ENCODE peak calls at places on chromosomes 16 and 17, in eight cellular contexts. Y, D, I, K, Q, X, C and H are unnamed samples. For H3K36me3, the result is how much of the 10 kb centered on the place peaks cover.

GRCh38 chr17:42182927-42183734 is 2.1 kb downstream of the HCRT start:
- DNase-seq in Y (peak), D (no peak), I (no peak), K (no peak), Q (peak), X (no peak), C (peak), H (peak)

GRCh38 chr17:68200689-68201424 is 47.0 kb upstream of the AMZ2 start:
- DNase-seq in Y (peak), D (peak), I (peak), K (peak), Q (peak), X (peak), C (peak), H (peak)

GRCh38 chr17:58688521-58688920 is 3.3 kb downstream of the TEX14 start:
- DNase-seq in Y (no peak), D (no peak), I (no peak), K (no peak), Q (no peak), X (no peak), C (no peak), H (no peak)

GRCh38 chr17:45314761-45315549 is 1.9 kb downstream of the MAP3K14 start:
- DNase-seq in Y (no peak), D (no peak), I (no peak), K (no peak), Q (peak), X (no peak), C (no peak), H (no peak)

GRCh38 chr17:71304498-71305158 is 816.2 kb upstream of the SOX9 start:
- DNase-seq in Y (no peak), D (no peak), I (no peak), K (no peak), Q (no peak), X (no peak), C (peak), H (no peak)

GRCh38 chr17:29061036-29061435 is 18.1 kb downstream of the PIPOX start:
- DNase-seq in Y (peak), D (no peak), I (no peak), K (no peak), Q (no peak), X (no peak), C (peak), H (no peak)

GRCh38 chr17:48231995-48232729 is 124.6 kb downstream of the SNX11 start:
- DNase-seq in Y (no peak), D (no peak), I (no peak), K (no peak), Q (no peak), X (no peak), C (no peak), H (no peak)

GRCh38 chr16:80015566-80015965 is 415.0 kb upstream of the MAF start:
- DNase-seq in Y (no peak), D (no peak), I (no peak), K (no peak), Q (no peak), X (no peak), C (no peak), H (no peak)

GRCh38 chr16:57039148-57039812 is 49.9 kb downstream of the NLRC5 start:
- DNase-seq in Y (no peak), D (no peak), I (no peak), K (no peak), Q (peak), X (no peak), C (peak), H (no peak)

GRCh38 chr16:2514333-2515179 is 804 bp downstream of the ATP6V0C start:
- DNase-seq in Y (no peak), D (no peak), I (peak), K (no peak), Q (no peak), X (peak), C (no peak), H (no peak)

GRCh38 chr17:32976131-32976530 is 15.5 kb upstream of the SPACA3 start:
- DNase-seq in Y (no peak), D (no peak), I (no peak), K (no peak), Q (no peak), X (peak), C (no peak), H (no peak)

GRCh38 chr16:23145608-23146007 is 3.6 kb downstream of the USP31 start:
- DNase-seq in Y (no peak), D (no peak), I (no peak), K (no peak), Q (peak), X (no peak), C (peak), H (peak)

GRCh38 chr17:3762922-3763776 is 37.8 kb downstream of the ITGAE start:
- DNase-seq in Y (no peak), D (no peak), I (no peak), K (no peak), Q (no peak), X (no peak), C (no peak), H (no peak)

GRCh38 chr17:44900894-44901293 is 1.6 kb upstream of the EFTUD2 start:
- DNase-seq in Y (no peak), D (no peak), I (no peak), K (no peak), Q (peak), X (no peak), C (peak), H (peak)

GRCh38 chr16:30092373-30093010 is 768 bp upstream of the TBX6 start:
- DNase-seq in Y (peak), D (peak), I (peak), K (peak), Q (peak), X (peak), C (peak), H (peak)

GRCh38 chr17:7173687-7174602 is 5.2 kb downstream of the ASGR1 start:
- DNase-seq in Y (no peak), D (peak), I (peak), K (peak), Q (peak), X (peak), C (peak), H (peak)

GRCh38 chr16:49652441-49653175 is 203.3 kb downstream of the ZNF423 start:
- DNase-seq in Y (no peak), D (peak), I (no peak), K (peak), Q (no peak), X (no peak), C (peak), H (peak)

GRCh38 chr17:37400505-37400904 is 6.1 kb downstream of the ACACA start:
- DNase-seq in Y (no peak), D (no peak), I (no peak), K (no peak), Q (no peak), X (no peak), C (no peak), H (no peak)

GRCh38 chr16:15966420-15967222 is 17.2 kb downstream of the ABCC1 start:
- DNase-seq in Y (no peak), D (peak), I (no peak), K (no peak), Q (peak), X (peak), C (peak), H (no peak)

GRCh38 chr16:65832269-65832668 is 534.2 kb upstream of the CDH5 start:
- DNase-seq in Y (no peak), D (no peak), I (no peak), K (no peak), Q (no peak), X (no peak), C (no peak), H (no peak)

GRCh38 chr17:44146375-44147346 is 4.9 kb downstream of the HROB start:
- DNase-seq in Y (no peak), D (no peak), I (no peak), K (no peak), Q (no peak), X (no peak), C (no peak), H (no peak)

GRCh38 chr17:63916566-63917185 is 2.0 kb downstream of the GH1 start:
- DNase-seq in Y (no peak), D (no peak), I (no peak), K (no peak), Q (no peak), X (peak), C (no peak), H (no peak)

GRCh38 chr17:32271844-32272243 is 6.2 kb downstream of the RHBDL3 start:
- DNase-seq in Y (no peak), D (no peak), I (no peak), K (no peak), Q (no peak), X (no peak), C (no peak), H (no peak)

GRCh38 chr17:11990363-11990983 is 6.8 kb downstream of the ZNF18 start:
- DNase-seq in Y (no peak), D (no peak), I (no peak), K (no peak), Q (no peak), X (no peak), C (no peak), H (no peak)

GRCh38 chr16:86398622-86399021 is 111.7 kb upstream of the FOXF1 start:
- DNase-seq in Y (no peak), D (no peak), I (no peak), K (no peak), Q (peak), X (no peak), C (peak), H (no peak)

GRCh38 chr17:74769266-74769855 is 6.8 kb downstream of the NAT9 start:
- DNase-seq in Y (no peak), D (no peak), I (no peak), K (no peak), Q (no peak), X (no peak), C (no peak), H (no peak)

GRCh38 chr16:30931068-30931655 is 7.8 kb downstream of the FBXL19 start:
- DNase-seq in Y (no peak), D (no peak), I (no peak), K (no peak), Q (no peak), X (no peak), C (no peak), H (no peak)

GRCh38 chr17:59357219-59357699 is 25.8 kb downstream of the YPEL2 start:
- DNase-seq in Y (no peak), D (no peak), I (no peak), K (no peak), Q (no peak), X (no peak), C (peak), H (no peak)

GRCh38 chr17:2964370-2964769 is 99.0 kb downstream of the OR1D5 start:
- DNase-seq in Y (no peak), D (no peak), I (no peak), K (no peak), Q (no peak), X (no peak), C (no peak), H (no peak)

GRCh38 chr16:57801856-57802634 is at the start of gene KIFC3:
- DNase-seq in Y (peak), D (peak), I (peak), K (peak), Q (peak), X (peak), C (peak), H (peak)

DNA sequence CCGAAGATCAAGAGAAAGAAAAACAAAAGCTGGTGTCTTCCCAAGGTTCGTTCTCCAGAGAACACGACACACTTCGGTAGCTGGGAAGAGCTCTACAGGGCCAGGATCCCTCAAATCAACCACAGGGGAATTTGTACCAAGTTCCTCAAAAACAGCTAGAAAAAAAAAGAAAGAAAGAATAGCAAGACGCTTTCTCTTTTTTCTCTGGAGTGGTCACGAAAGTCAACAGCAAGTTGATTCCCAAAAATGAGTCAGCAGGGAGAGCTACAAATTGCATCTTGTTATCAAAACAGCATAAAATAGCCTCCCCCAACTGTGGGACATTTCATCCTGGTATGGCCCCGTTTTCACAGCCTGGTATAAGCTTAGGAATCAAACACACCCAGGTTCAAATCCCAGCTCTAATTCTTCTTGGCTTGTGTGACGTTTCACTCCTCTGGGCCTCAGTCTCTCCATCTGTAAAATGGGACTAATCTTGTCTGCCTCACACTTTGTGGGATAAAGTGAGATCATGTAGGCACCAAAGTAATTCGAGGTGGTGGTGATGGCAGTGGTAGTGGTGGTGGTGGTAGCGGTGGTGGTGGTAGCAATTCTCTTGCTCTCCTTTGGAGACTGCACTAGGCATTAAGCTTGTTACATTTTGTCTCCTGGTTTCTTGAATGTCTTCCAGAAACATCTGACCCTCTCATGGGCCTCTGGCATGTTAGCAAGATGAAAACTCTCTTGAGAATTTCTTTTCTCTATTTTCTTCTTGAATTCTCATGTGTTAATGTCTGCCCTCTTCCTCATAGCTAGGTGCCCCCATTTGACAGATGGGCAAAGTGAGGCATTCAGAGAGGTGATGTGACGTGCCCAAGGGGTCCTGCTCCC is 988 bp upstream of the IL21R start:
- DNase-seq in Y (no peak), D (no peak), I (no peak), K (no peak), Q (no peak), X (no peak), C (peak), H (no peak)
- H3K4me3 ChIP-seq in Y (no peak), D (no peak), I (no peak), K (no peak), Q (no peak), X (no peak), C (no peak), H (no peak)

GRCh38 chr16:11977206-11978041 is 890 bp downstream of the SNX29 start:
- DNase-seq in Y (peak), D (peak), I (peak), K (no peak), Q (peak), X (no peak), C (peak), H (peak)
- H3K27ac ChIP-seq in Y (peak), D (peak), I (no peak), K (peak), Q (no peak), X (peak), C (peak), H (peak)

DNA sequence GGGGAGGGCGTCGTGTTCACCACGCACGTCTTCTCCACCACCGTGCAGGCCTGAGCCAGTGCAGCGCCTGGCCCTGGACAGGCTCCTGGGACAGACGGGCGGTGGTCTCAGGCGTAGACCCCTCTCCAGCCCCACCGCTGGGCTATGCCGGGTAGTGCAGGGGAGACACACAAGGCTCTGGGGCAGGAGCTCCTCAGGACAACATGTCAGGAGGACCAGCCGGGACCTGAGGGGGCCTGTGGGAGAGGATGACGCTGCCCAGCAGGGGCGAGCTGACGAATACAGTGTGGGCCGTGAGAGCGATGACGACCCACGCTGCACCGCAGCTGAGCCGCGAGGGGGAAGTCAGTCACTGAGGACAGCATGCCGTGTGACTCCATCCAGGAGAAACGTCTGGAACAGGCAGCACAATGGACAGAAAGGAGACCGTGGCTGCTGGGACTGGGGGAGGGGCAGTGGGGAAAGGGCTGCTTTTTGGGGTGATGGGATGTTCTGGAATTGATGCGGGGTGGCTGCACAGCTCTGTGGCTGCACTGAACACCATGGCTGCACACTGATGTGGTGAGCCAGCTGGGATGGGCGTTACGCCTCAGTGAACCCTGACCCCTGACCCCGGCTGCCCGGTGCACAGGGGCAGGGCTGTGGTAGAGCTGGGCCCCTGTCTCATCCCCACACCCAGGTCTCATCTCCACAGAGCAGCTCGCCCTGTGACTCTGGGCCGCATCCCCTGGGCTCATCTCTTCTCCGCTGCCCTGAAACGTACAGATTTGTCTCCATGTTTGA is 20.2 kb downstream of the DNASE1 start:
- DNase-seq in Y (no peak), D (peak), I (peak), K (no peak), Q (no peak), X (no peak), C (no peak), H (no peak)
- H3K36me3 ChIP-seq in Y (half or more), D (under half), I (under half), K (half or more), Q (under half), X (under half), C (under half), H (half or more)

GRCh38 chr16:81095653-81095952 is 592 bp downstream of the GCSH start:
- DNase-seq in Y (no peak), D (no peak), I (no peak), K (no peak), Q (no peak), X (no peak), C (no peak), H (no peak)

GRCh38 chr16:81097230-81097629 is 1.0 kb upstream of the GCSH start:
- DNase-seq in Y (no peak), D (no peak), I (no peak), K (no peak), Q (no peak), X (no peak), C (no peak), H (no peak)

GRCh38 chr16:81096715-81097208 is 567 bp upstream of the GCSH start:
- DNase-seq in Y (peak), D (no peak), I (no peak), K (no peak), Q (no peak), X (no peak), C (no peak), H (no peak)

GRCh38 chr16:81095953-81096714 is at the start of gene GCSH:
- DNase-seq in Y (peak), D (peak), I (peak), K (peak), Q (peak), X (peak), C (peak), H (peak)

DNA sequence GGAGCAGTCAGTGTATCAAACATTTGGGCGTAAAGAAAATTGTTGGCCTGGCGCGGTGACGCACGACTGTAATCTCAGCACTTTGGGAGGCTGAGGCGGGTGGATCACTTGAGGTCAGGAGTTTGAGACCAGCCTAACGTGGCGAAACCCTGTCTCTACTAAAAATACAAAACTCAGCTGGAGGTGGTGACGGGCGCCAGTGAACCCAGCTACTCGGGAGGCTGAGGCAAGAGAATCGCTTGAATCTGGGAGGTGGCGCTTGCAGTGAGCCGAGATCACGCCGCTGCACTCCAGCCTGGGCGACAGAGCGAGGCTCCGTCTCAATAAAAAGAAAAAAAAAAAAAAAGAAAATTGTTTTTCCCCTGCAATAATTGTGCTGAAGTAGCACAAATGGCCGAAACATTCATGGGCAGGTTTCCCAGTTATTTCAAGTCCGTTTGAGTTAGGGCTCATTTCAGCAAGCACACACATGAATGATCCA is 1.4 kb downstream of the GCSH start:
- DNase-seq in Y (no peak), D (no peak), I (no peak), K (no peak), Q (no peak), X (no peak), C (peak), H (no peak)
- H3K4me3 ChIP-seq in Y (peak), D (peak), I (peak), K (no peak), Q (no peak), X (no peak), C (peak), H (peak)

GRCh38 chr16:74811911-74812310 is 37.3 kb upstream of the FA2H start:
- DNase-seq in Y (no peak), D (no peak), I (no peak), K (no peak), Q (no peak), X (no peak), C (no peak), H (no peak)
- H3K27ac ChIP-seq in Y (no peak), D (no peak), I (no peak), K (no peak), Q (no peak), X (no peak), C (no peak), H (no peak)

DNA sequence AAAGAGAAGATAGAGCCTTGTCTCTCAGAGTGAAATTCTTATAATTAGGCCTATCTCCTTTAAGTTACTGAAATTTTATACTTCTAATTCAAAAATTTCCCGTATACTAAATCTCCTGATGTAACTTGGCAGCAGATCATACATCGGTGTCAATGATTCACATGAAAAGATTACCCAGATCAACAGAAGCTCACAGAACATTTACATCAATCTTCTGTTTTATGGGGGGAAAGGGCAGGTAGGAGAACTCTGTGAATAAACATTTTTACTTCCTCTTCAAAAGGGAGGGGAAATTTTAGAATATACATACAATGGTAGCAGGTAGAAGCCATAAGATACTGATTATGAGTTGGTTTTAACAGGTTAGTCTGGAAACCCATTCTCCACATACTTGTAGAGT is 43.1 kb downstream of the PHLPP2 start:
- DNase-seq in Y (no peak), D (no peak), I (no peak), K (no peak), Q (no peak), X (no peak), C (no peak), H (no peak)
- H3K36me3 ChIP-seq in Y (under half), D (under half), I (under half), K (half or more), Q (under half), X (under half), C (under half), H (under half)

DNA sequence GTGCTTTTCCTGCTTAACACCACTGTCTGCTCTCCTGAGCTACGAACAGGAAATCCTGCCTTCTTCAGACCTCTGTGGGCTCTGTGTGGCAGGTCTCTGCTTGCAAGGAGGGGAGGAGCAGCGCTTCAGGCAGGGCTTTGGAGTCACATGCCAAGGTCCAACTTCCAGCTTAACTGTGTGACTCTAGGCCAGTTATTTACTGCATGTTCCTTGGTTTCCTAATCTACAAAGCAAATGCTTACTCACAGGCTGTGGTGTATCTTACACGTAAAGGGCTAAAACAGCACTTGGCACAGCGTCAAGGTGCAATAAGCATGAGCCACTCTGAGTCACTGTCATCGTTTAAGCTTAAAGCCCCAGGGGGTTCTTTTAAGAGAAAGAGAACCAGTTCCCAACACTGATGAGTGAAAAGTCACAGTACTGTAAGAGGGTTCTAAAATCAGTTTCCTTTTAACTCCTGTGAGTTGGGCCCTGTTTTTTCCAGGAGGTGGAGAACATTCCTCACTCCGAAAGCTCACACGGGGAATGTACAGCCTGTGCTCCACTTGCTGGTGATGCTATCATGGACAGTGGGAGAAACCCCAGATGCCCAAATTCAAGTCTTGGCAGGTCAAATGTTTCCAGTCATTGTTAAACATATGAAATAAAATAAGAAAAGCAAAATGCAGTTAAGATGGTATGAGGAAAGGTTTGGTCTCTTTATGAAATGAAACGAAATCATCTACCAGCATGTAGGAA is 54.1 kb upstream of the BCAR1 start:
- DNase-seq in Y (peak), D (peak), I (no peak), K (no peak), Q (peak), X (peak), C (peak), H (peak)
- H3K4me3 ChIP-seq in Y (no peak), D (peak), I (no peak), K (no peak), Q (no peak), X (no peak), C (no peak), H (peak)